ENCODE peak calls at places on chromosomes 12 and 14, in eight cellular contexts. N is activated CD4-positive, alpha-beta T cell treated with anti-CD3 and anti-CD28 coated beads for 1 hour; Q is brain microvascular endothelial cell; O is psoas muscle; R is HCEC 1CT; U is HFFc6; V is HuH-7.5; S is WTC11. A is an unnamed sample.

GRCh38 chr14:60637490-60638452 is 11.5 kb downstream of the SIX1 start:
- DNase-seq in U (no peak), O (peak), R (no peak), V (no peak), Q (peak), S (peak), N (no peak), A (peak)

GRCh38 chr12:13606290-13606689 is 375.1 kb downstream of the GRIN2B start:
- DNase-seq in U (no peak), Q (no peak), O (no peak), V (no peak), N (no peak), S (peak), R (no peak), A (peak)

GRCh38 chr12:81811066-81811777 is 52.1 kb upstream of the PPFIA2 start:
- DNase-seq in U (no peak), N (no peak), V (no peak), O (no peak), R (peak), S (peak), Q (peak), A (no peak)

GRCh38 chr12:3120701-3121100 is 43.5 kb downstream of the TSPAN9 start:
- DNase-seq in N (no peak), Q (no peak), U (no peak), R (no peak), O (no peak), V (no peak), S (no peak), A (no peak)

GRCh38 chr14:68886109-68886434 is 93.0 kb downstream of the ACTN1 start:
- DNase-seq in V (no peak), Q (no peak), S (no peak), N (no peak), U (no peak), R (no peak), O (no peak), A (no peak)

GRCh38 chr14:32727827-32728226 is 210.9 kb upstream of the NPAS3 start:
- DNase-seq in Q (no peak), U (no peak), N (no peak), V (no peak), R (no peak), O (no peak), S (no peak), A (no peak)

GRCh38 chr12:11855993-11856374 is 206.5 kb downstream of the ETV6 start:
- DNase-seq in O (no peak), S (no peak), U (no peak), R (no peak), N (no peak), V (no peak), Q (no peak), A (peak)

GRCh38 chr14:26424537-26424936 is 173.3 kb downstream of the NOVA1 start:
- DNase-seq in R (no peak), S (no peak), Q (no peak), N (no peak), U (no peak), V (no peak), O (no peak), A (no peak)

GRCh38 chr12:54373619-54374554 is 9.6 kb upstream of the GPR84 start:
- DNase-seq in N (no peak), V (no peak), S (no peak), R (no peak), O (no peak), Q (no peak), U (no peak), A (no peak)

GRCh38 chr12:118880745-118881144 is 100.6 kb upstream of the SRRM4 start:
- DNase-seq in N (no peak), S (no peak), Q (no peak), U (no peak), R (no peak), V (no peak), O (no peak), A (no peak)

A was measured in DMS153.